ENCODE peak calls at places on chromosomes 11 and 22, in five cellular contexts. P, Y, X, T and S are unnamed samples.

GRCh38 chr11:28490763-28491382 is 382.7 kb downstream of the METTL15 start:
- DNase-seq in P (no peak), Y (no peak), X (no peak), T (peak; percentile 50), S (no peak)

GRCh38 chr11:123308077-123308476 is 113.0 kb upstream of the CLMP start:
- DNase-seq in P (no peak), Y (no peak), X (peak; percentile 77), T (peak; percentile 24), S (no peak)

GRCh38 chr11:8267831-8268529 is 4.3 kb upstream of the LMO1 start:
- DNase-seq in P (peak; percentile 88), Y (peak; percentile 65), X (no peak), T (no peak), S (no peak)

GRCh38 chr11:45964911-45965389 is 42.5 kb downstream of the LARGE2 start:
- DNase-seq in P (peak; percentile 84), Y (peak; percentile 89), X (peak; percentile 91), T (peak; percentile 86), S (peak; percentile 67)

GRCh38 chr11:87173185-87174039 is 135.7 kb downstream of the TMEM135 start:
- DNase-seq in P (no peak), Y (no peak), X (no peak), T (peak; percentile 72), S (no peak)

GRCh38 chr22:44460287-44461082 is 37.5 kb downstream of the RTL6 start:
- DNase-seq in P (no peak), Y (no peak), X (no peak), T (no peak), S (no peak)

GRCh38 chr22:50304528-50305392 is 2.7 kb downstream of the PLXNB2 start:
- DNase-seq in P (no peak), Y (no peak), X (peak; percentile 96), T (peak; percentile 28), S (no peak)

GRCh38 chr22:19568337-19569311 is 44.4 kb upstream of the CLDN5 start:
- DNase-seq in P (no peak), Y (no peak), X (no peak), T (peak; percentile 97), S (no peak)

GRCh38 chr11:48024635-48025071 is 44.3 kb downstream of the PTPRJ start:
- DNase-seq in P (no peak), Y (no peak), X (peak; percentile 95), T (no peak), S (no peak)

GRCh38 chr11:22734628-22735345 is 68.4 kb downstream of the GAS2 start:
- DNase-seq in P (no peak), Y (no peak), X (no peak), T (peak; percentile 33), S (no peak)

GRCh38 chr11:26849009-26849408 is 127.1 kb upstream of the SLC5A12 start:
- DNase-seq in P (no peak), Y (no peak), X (peak; percentile 88), T (peak; percentile 17), S (no peak)

GRCh38 chr22:49748514-49748913 is 79.2 kb downstream of the BRD1 start:
- DNase-seq in P (no peak), Y (no peak), X (no peak), T (no peak), S (no peak)